ENCODE peak calls at places on chromosome 6, in six cellular contexts. P is neuronal stem cell, I is stomach, X is GM12878, D is upper lobe of right lung, O is heart right ventricle. S is an unnamed sample.

GRCh38 chr6:2821554-2821953 is 20.1 kb downstream of the SERPINB1 start:
- DNase-seq in O (no peak), I (no peak), X (no peak), P (no peak), D (no peak), S (no peak)

GRCh38 chr6:53395986-53396385 is 47.2 kb upstream of the ELOVL5 start:
- DNase-seq in O (no peak), D (no peak), I (no peak), P (no peak), X (no peak), S (no peak)

GRCh38 chr6:52454556-52454955 is 34.4 kb downstream of the EFHC1 start:
- DNase-seq in P (no peak), I (no peak), O (no peak), D (no peak), X (no peak), S (no peak)

GRCh38 chr6:9168669-9169068 is 733.3 kb upstream of the SLC35B3 start:
- DNase-seq in P (no peak), I (no peak), D (no peak), O (no peak), X (no peak), S (no peak)

GRCh38 chr6:100768816-100769351 is 112.2 kb downstream of the ASCC3 start:
- DNase-seq in D (no peak), P (no peak), I (no peak), O (no peak), X (no peak), S (no peak)

GRCh38 chr6:135306740-135307420 is 125.8 kb downstream of the MYB start:
- DNase-seq in I (no peak), X (no peak), O (no peak), P (no peak), D (no peak), S (no peak)

GRCh38 chr6:28807682-28808280 is 116.0 kb downstream of the TRIM27 start:
- DNase-seq in O (no peak), P (no peak), D (no peak), X (no peak), I (no peak), S (peak)

GRCh38 chr6:159172066-159172465 is 2.9 kb downstream of the FNDC1 start:
- DNase-seq in D (no peak), O (no peak), P (no peak), X (no peak), I (no peak), S (no peak)

GRCh38 chr6:6705061-6705425 is 116.5 kb downstream of the LY86 start:
- DNase-seq in X (no peak), P (no peak), I (no peak), O (no peak), D (no peak), S (no peak)

GRCh38 chr6:13113376-13113775 is 215.0 kb downstream of the TBC1D7 start:
- DNase-seq in I (no peak), X (no peak), O (no peak), P (no peak), D (no peak), S (no peak)

GRCh38 chr6:166097914-166098522 is 69.6 kb downstream of the TBXT start:
- DNase-seq in O (peak), X (no peak), P (peak), D (peak), I (peak), S (peak)

GRCh38 chr6:4134841-4135664 is at the start of gene ECI2:
- DNase-seq in O (peak), D (peak), X (no peak), P (no peak), I (peak), S (no peak)

GRCh38 chr6:21270501-21271290 is 322.9 kb upstream of the SOX4 start:
- DNase-seq in P (no peak), I (no peak), D (no peak), O (no peak), X (no peak), S (no peak)

DNA sequence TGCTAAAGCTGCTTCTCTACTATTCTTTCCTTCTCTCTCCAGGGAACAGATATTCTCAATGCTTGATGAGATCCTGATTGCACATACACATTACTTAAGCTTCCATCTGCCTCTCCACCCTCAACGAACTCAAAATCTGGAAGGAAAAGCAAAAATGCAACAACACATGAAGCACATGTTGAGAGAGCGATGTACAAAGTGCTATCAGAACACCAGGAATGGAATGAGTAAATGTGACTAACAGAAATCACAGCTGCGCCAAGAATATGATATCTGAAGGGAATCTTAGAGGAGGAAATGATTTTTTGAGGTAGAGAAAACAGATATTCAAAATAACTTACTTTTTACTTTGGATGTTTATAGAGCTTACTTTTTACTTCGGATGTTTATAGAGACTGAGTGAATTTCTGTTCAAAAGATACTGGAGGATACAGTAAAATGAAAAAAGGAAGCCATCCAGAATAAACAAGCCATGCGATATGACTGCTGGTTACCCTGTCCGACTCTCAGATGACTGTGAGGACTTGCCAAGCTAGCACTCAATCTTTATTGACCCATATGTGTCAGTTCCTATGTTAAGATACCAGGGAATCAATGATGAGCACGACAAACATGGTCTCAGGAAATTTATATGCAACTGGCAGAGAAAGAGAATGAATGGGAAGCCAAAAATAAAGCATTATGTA is 101.9 kb downstream of the SMLR1 start:
- DNase-seq in O (no peak), I (no peak), P (no peak), D (no peak), X (no peak), S (peak)
- H3K4me3 ChIP-seq in O (no peak), I (no peak), P (no peak), D (no peak), X (no peak), S (no peak)

GRCh38 chr6:90383212-90383611 is 86.6 kb upstream of the BACH2 start:
- DNase-seq in P (no peak), O (no peak), D (no peak), I (no peak), X (no peak), S (no peak)
- H3K27ac ChIP-seq in P (no peak), O (no peak), D (no peak), I (no peak), X (no peak), S (no peak)

DNA sequence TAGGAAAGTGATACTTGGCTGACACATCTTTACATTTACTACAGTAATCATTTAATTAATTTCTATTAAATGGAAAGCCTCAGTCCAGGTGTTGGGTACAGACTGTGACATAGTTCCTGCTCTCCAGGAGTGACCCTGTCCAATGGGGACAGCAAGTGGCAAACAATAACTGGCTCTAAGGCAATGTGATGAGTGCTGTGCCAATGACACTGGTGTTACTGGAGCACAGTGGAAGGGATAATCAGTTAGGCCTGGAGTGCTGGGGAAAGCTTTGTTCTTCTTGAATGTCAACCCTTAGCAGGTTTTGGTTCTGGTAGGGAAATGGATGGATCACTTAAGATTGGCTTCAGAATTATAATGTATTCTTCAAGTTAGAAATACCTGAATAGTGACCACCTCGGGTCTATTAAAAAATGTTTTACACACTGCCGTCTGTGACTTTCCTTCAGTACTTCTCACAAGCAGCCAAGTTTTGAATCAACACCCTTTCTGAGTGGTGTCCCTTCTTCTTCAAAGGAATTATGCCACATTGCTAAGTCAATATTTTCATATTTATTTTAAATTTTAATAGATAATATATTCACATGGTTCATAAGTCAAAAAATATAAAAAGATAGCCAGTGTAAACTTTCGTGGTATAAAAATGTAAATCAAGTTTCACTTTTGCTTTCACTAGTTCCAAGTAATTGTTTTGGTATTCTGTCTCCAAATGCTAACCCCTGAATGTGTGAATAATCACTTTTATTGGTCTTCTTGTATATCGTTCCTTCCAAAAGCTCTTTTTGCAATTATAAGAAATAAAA is 9.6 kb downstream of the CMTR1 start:
- DNase-seq in D (no peak), I (no peak), O (peak), X (no peak), P (no peak), S (no peak)
- H3K4me3 ChIP-seq in D (peak), I (peak), O (peak), X (no peak), P (no peak), S (no peak)

DNA sequence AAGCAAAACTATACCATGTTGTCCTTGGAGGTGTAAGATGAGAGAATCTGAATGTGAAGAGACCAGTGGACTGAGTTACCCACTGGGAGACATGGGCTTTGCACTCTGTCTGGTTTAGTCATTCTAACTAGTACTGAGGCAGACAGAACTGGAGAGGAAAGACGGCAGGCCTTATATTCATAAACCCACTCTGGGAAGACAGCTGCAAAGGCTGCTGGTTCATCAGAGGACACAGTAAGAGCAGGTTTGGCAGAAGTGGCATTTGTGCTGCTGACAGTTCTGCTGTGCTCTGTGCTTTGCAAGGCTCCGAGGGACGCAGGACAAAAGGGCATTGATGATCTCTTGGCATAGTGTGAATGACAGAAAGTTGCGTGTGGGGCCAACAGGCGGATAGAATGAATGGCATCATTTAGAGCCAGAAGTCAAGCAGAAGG is 142.3 kb upstream of the TENT5A start:
- DNase-seq in P (peak), O (peak), D (no peak), I (no peak), X (no peak), S (peak)
- H3K27ac ChIP-seq in P (no peak), O (peak), D (peak), I (no peak), X (no peak), S (peak)

DNA sequence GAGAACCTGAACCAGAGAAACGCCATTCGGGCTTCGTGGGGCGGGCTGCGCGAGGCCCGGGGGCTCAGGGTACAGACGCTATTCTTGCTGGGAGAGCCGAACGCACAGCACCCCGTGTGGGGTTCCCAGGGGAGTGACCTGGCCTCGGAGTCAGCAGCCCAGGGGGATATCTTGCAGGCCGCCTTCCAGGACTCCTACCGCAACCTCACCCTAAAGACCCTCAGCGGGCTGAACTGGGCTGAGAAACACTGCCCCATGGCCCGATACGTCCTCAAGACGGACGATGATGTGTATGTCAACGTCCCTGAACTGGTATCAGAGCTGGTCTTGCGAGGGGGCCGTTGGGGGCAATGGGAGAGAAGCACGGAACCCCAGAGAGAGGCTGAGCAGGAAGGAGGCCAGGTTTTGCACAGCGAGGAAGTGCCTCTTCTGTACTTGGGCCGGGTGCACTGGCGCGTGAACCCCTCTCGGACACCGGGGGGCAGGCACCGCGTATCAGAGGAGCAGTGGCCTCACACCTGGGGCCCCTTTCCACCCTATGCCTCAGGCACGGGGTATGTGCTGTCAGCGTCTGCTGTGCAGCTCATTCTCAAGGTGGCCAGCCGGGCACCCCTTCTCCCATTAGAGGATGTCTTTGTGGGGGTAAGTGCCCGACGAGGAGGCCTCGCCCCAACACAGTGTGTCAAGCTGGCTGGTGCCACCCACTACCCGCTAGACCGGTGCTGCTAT is 904 bp downstream of the B3GALT4 start:
- DNase-seq in P (no peak), O (no peak), D (no peak), I (no peak), X (no peak), S (no peak)
- H3K4me3 ChIP-seq in P (peak), O (peak), D (peak), I (peak), X (peak), S (peak)

DNA sequence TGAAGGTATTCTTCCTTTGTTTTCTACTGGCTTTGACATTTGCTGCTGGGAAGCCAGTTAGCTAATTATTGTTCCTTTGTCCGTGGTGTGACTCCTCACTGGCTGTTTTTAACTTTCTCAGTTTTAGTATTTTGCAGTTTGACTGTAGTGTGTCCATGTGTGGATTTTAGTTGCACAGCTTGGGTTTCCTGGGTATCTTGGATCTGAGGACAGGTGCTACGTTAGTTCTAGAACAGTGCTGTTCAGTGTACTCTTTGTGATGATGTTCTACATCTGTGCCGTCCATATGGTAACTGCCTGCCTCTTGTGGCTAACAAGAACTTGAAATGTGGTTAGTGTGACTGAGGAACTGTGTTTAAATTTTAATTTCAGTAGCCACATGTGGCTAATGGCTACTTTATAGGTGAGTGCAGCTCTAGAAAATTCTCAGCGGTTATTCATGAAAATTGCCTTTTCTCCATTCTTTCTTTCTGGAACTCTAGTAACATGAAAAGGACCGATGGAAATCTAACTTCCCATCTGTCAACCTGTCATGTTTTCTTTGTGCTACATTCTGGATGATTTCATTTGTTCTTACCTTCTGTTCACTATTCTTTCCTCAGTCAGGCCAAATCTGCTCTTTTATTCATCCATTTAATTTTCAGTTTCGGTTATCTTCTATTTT is 7.4 kb downstream of the SNX9 start:
- DNase-seq in X (peak), O (no peak), I (no peak), P (no peak), D (no peak), S (no peak)
- H3K27ac ChIP-seq in X (no peak), O (no peak), I (no peak), P (peak), D (no peak), S (no peak)

DNA sequence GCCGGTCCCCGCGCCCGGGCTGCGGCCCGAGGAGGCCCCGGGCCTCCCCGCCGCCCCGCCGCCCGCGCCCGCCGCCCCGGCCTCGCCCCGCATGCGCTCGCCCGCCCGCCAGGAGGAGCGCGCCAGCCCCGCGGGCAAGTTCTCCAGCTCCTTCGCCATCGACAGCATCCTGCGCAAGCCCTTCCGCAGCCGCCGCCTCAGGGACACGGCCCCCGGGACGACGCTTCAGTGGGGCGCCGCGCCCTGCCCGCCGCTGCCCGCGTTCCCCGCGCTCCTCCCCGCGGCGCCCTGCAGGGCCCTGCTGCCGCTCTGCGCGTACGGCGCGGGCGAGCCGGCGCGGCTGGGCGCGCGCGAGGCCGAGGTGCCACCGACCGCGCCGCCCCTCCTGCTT is 1.5 kb downstream of the FOXQ1 start:
- DNase-seq in X (no peak), I (no peak), D (peak), O (no peak), P (no peak), S (no peak)
- H3K4me3 ChIP-seq in X (no peak), I (peak), D (peak), O (no peak), P (no peak), S (no peak)

GRCh38 chr6:123804771-123805540 is 1.3 kb downstream of the NKAIN2 start:
- DNase-seq in I (no peak), D (no peak), P (no peak), O (no peak), X (no peak), S (no peak)

GRCh38 chr6:123803456-123803861 is 206 bp upstream of the NKAIN2 start:
- DNase-seq in I (no peak), O (no peak), X (no peak), D (no peak), P (peak), S (no peak)

GRCh38 chr6:123802351-123802696 is 1.3 kb upstream of the NKAIN2 start:
- DNase-seq in D (no peak), I (no peak), P (no peak), X (no peak), O (no peak), S (no peak)

GRCh38 chr6:123802697-123803455 is 789 bp upstream of the NKAIN2 start:
- DNase-seq in X (no peak), P (peak), I (peak), D (peak), O (peak), S (peak)

GRCh38 chr6:123803862-123804681 is at the start of gene NKAIN2:
- DNase-seq in P (peak), D (peak), X (no peak), I (no peak), O (peak), S (no peak)
- H3K27ac ChIP-seq in P (peak), D (no peak), X (no peak), I (no peak), O (no peak), S (no peak)

DNA sequence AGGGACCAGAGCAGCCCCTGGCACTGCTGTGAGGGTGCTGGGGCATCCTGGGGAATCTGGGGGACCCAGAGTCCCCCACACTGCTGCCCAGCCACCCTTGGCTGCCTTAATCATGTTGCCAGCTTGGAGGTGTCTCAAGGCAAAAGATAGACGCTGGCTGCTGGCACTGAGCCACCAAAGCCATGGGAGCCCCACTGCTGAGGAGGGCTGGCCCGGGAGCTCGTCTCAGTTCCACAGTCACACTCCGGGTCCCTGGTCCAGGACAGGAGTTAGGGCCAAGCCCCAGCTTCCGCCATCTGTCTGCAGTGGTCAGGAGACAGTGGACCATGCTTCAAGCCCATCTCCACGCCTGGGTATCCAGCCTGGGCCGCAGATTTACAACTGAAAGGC is 41.0 kb upstream of the HMGA1 start:
- DNase-seq in O (no peak), I (no peak), X (no peak), D (no peak), P (no peak), S (no peak)
- H3K4me3 ChIP-seq in O (no peak), I (no peak), X (no peak), D (no peak), P (no peak), S (peak)